ENCODE peak calls at places on chromosomes 12 and 14, in eight cellular contexts. Y is dorsolateral prefrontal cortex; G is B cell; M is HuH-7; Z is Right ventricle myocardium superior; U is stimulated activated CD8-positive, alpha-beta memory T cell treated with anti-CD3 and anti-CD28 coated beads, Interleukin-15, amount 100 ng/mL, for 1 hour; F is cortex of kidney; J is Caco-2. X is an unnamed sample.

GRCh38 chr14:53509227-53509822 is 356.2 kb upstream of the DDHD1 start:
- DNase-seq in G (no peak), M (no peak), Y (no peak), U (no peak), J (no peak), F (no peak), Z (peak; percentile 61), X (no peak)

GRCh38 chr12:100473716-100474150 is at the start of gene NR1H4:
- DNase-seq in J (no peak), G (no peak), M (no peak), Y (no peak), F (no peak), U (no peak), Z (no peak), X (no peak)

GRCh38 chr14:99272669-99273024 is 650 bp upstream of the BCL11B start:
- DNase-seq in Y (no peak), M (no peak), J (no peak), Z (no peak), F (no peak), U (no peak), G (no peak), X (no peak)

GRCh38 chr12:118017926-118018325 is 1.4 kb downstream of the RFC5 start:
- DNase-seq in Y (no peak), F (no peak), U (no peak), Z (no peak), M (no peak), G (no peak), J (no peak), X (no peak)

GRCh38 chr12:104733717-104734175 is 224.3 kb downstream of the SLC41A2 start:
- DNase-seq in F (no peak), G (no peak), M (peak; percentile 23), Z (no peak), U (no peak), J (peak; percentile 12), Y (no peak), X (no peak)

GRCh38 chr12:53564276-53564675 is 57.0 kb upstream of the NPFF start:
- DNase-seq in M (no peak), Z (no peak), F (no peak), U (no peak), G (no peak), J (no peak), Y (no peak), X (no peak)

GRCh38 chr12:110687770-110688169 is 1.1 kb downstream of the HVCN1 start:
- DNase-seq in U (no peak), M (no peak), G (no peak), J (no peak), F (no peak), Z (no peak), Y (no peak), X (no peak)

GRCh38 chr12:34286483-34286882 is 264.2 kb downstream of the ALG10 start:
- DNase-seq in F (no peak), Y (no peak), G (no peak), Z (no peak), U (no peak), J (no peak), M (no peak), X (no peak)

GRCh38 chr14:52835122-52835903 is 43.9 kb upstream of the GNPNAT1 start:
- DNase-seq in F (no peak), G (no peak), Z (no peak), J (no peak), M (no peak), Y (peak; percentile 28), U (no peak), X (no peak)

GRCh38 chr12:67741234-67741633 is 92.7 kb downstream of the DYRK2 start:
- DNase-seq in Y (no peak), M (no peak), G (no peak), J (no peak), Z (no peak), U (no peak), F (no peak), X (no peak)

GRCh38 chr12:19643635-19644034 is 204.3 kb downstream of the AEBP2 start:
- DNase-seq in U (no peak), Y (no peak), J (peak; percentile 57), F (no peak), G (no peak), M (peak; percentile 21), Z (no peak), X (peak; percentile 35)

GRCh38 chr14:22434030-22434429 is 155.0 kb downstream of the DAD1 start:
- DNase-seq in J (no peak), G (no peak), F (no peak), Z (no peak), Y (no peak), U (no peak), M (no peak), X (no peak)

GRCh38 chr12:115794659-115795081 is 482.8 kb downstream of the MED13L start:
- DNase-seq in M (peak; percentile 15), J (peak; percentile 9), G (no peak), F (no peak), U (no peak), Y (no peak), Z (no peak), X (no peak)

GRCh38 chr12:132279184-132279889 is 50.1 kb downstream of the GALNT9 start:
- DNase-seq in G (no peak), Z (peak; percentile 76), U (no peak), F (no peak), M (peak; percentile 73), J (peak; percentile 90), Y (no peak), X (no peak)

GRCh38 chr14:37021406-37021805 is 151.0 kb downstream of the SLC25A21 start:
- DNase-seq in Y (no peak), M (no peak), Z (no peak), F (no peak), U (no peak), G (no peak), J (no peak), X (no peak)

GRCh38 chr14:77508876-77509275 is 10.3 kb upstream of the ISM2 start:
- DNase-seq in F (no peak), M (no peak), J (no peak), Y (no peak), Z (no peak), U (no peak), G (no peak), X (no peak)

GRCh38 chr12:126228936-126229335 is 1163.7 kb downstream of the AACS start:
- DNase-seq in F (no peak), Z (no peak), U (no peak), Y (no peak), J (no peak), M (no peak), G (no peak), X (no peak)

GRCh38 chr14:77376380-77376770 is 519 bp downstream of the TMED8 start:
- DNase-seq in J (no peak), F (no peak), Z (peak; percentile 39), G (no peak), Y (peak; percentile 4), M (peak; percentile 32), U (no peak), X (no peak)

GRCh38 chr14:71050227-71050823 is 143.1 kb downstream of the PCNX1 start:
- DNase-seq in Z (no peak), G (no peak), Y (no peak), J (no peak), F (no peak), M (no peak), U (no peak), X (no peak)

GRCh38 chr12:109553929-109554500 is 19.3 kb downstream of the MMAB start:
- DNase-seq in Y (no peak), U (no peak), Z (no peak), M (no peak), J (no peak), F (no peak), G (no peak), X (no peak)

GRCh38 chr12:22529281-22530060 is 14.9 kb downstream of the C2CD5 start:
- DNase-seq in Z (no peak), M (peak; percentile 15), G (no peak), Y (no peak), U (no peak), J (peak; percentile 32), F (no peak), X (no peak)

GRCh38 chr14:50340945-50341344 is 28.8 kb downstream of the DMAC2L start:
- DNase-seq in M (no peak), F (no peak), U (no peak), Z (no peak), Y (no peak), G (no peak), J (peak; percentile 36), X (no peak)

GRCh38 chr14:105485720-105486332 is 860 bp upstream of the CRIP1 start:
- DNase-seq in J (peak; percentile 79), Z (peak; percentile 68), U (no peak), G (peak; percentile 68), F (no peak), M (peak; percentile 88), Y (no peak), X (no peak)

GRCh38 chr12:59844775-59845174 is 248.9 kb downstream of the SLC16A7 start:
- DNase-seq in F (no peak), Z (no peak), J (no peak), G (no peak), M (no peak), Y (no peak), U (no peak), X (no peak)

GRCh38 chr14:99270491-99271287 is 1.3 kb downstream of the BCL11B start:
- DNase-seq in F (no peak), G (no peak), M (no peak), U (no peak), J (peak; percentile 5), Z (no peak), Y (no peak), X (no peak)

GRCh38 chr14:100887728-100888335 is 15.7 kb downstream of the RTL1 start:
- DNase-seq in G (no peak), Z (no peak), Y (no peak), F (no peak), U (no peak), J (no peak), M (no peak), X (no peak)

GRCh38 chr14:91649930-91650329 is 82.0 kb downstream of the CATSPERB start:
- DNase-seq in G (no peak), J (peak; percentile 29), M (peak; percentile 25), Y (no peak), Z (no peak), U (peak; percentile 2), F (no peak), X (no peak)

GRCh38 chr12:4858385-4858784 is 51.3 kb upstream of the KCNA1 start:
- DNase-seq in Z (no peak), U (no peak), F (no peak), Y (peak; percentile 34), M (peak; percentile 39), J (peak; percentile 73), G (no peak), X (no peak)

GRCh38 chr14:48250575-48250974 is 575.2 kb upstream of the MDGA2 start:
- DNase-seq in M (no peak), F (no peak), Z (no peak), G (no peak), Y (no peak), U (no peak), J (no peak), X (no peak)

GRCh38 chr14:69519253-69519661 is 34.7 kb downstream of the PLEKHD1 start:
- DNase-seq in Z (no peak), Y (no peak), J (no peak), F (no peak), M (no peak), G (no peak), U (no peak), X (no peak)

GRCh38 chr14:44989497-44990440 is 27.8 kb downstream of the TOGARAM1 start:
- DNase-seq in U (no peak), M (no peak), Y (no peak), J (no peak), G (no peak), Z (no peak), F (no peak), X (no peak)

GRCh38 chr14:31487891-31488290 is at the start of gene GPR33:
- DNase-seq in F (no peak), U (no peak), G (no peak), Y (no peak), M (no peak), Z (no peak), J (no peak), X (no peak)